ENCODE peak calls at places on chromosome X, in nine cellular contexts. One of them, this sample, is unnamed.

GRCh38 chrX:129760981-129761380 is 18.8 kb upstream of the SASH3 start:
- DNase-seq in progenitor cell of endocrine pancreas: no peak
- DNase-seq in OCI-LY7: no peak
- DNase-seq in nephron progenitor cell: no peak
- DNase-seq in AG20443: no peak
- DNase-seq in RPMI7951: no peak
- DNase-seq in globus pallidus: no peak
- DNase-seq in stimulated activated CD8-positive, alpha-beta memory T cell treated with anti-CD3 and anti-CD28 coated beads, Interleukin-2, amount 100 ng/mL, for 1 hour: no peak
- DNase-seq in HFF-Myc: no peak
- DNase-seq in this sample: no peak

GRCh38 chrX:1452497-1453389 is at the start of gene ASMTL:
- DNase-seq in progenitor cell of endocrine pancreas: peak
- DNase-seq in OCI-LY7: peak
- DNase-seq in nephron progenitor cell: peak
- DNase-seq in AG20443: peak
- DNase-seq in RPMI7951: peak
- DNase-seq in globus pallidus: peak
- DNase-seq in stimulated activated CD8-positive, alpha-beta memory T cell treated with anti-CD3 and anti-CD28 coated beads, Interleukin-2, amount 100 ng/mL, for 1 hour: peak
- DNase-seq in HFF-Myc: peak
- DNase-seq in this sample: peak

GRCh38 chrX:130304587-130305368 is 34.9 kb upstream of the SLC25A14 start:
- DNase-seq in progenitor cell of endocrine pancreas: no peak
- DNase-seq in OCI-LY7: peak
- DNase-seq in nephron progenitor cell: no peak
- DNase-seq in AG20443: no peak
- DNase-seq in RPMI7951: no peak
- DNase-seq in globus pallidus: no peak
- DNase-seq in stimulated activated CD8-positive, alpha-beta memory T cell treated with anti-CD3 and anti-CD28 coated beads, Interleukin-2, amount 100 ng/mL, for 1 hour: no peak
- DNase-seq in HFF-Myc: no peak
- DNase-seq in this sample: no peak

GRCh38 chrX:19543951-19544359 is 28.6 kb upstream of the MAP3K15 start:
- DNase-seq in progenitor cell of endocrine pancreas: no peak
- DNase-seq in OCI-LY7: no peak
- DNase-seq in nephron progenitor cell: no peak
- DNase-seq in AG20443: no peak
- DNase-seq in RPMI7951: no peak
- DNase-seq in globus pallidus: peak
- DNase-seq in stimulated activated CD8-positive, alpha-beta memory T cell treated with anti-CD3 and anti-CD28 coated beads, Interleukin-2, amount 100 ng/mL, for 1 hour: no peak
- DNase-seq in HFF-Myc: no peak
- DNase-seq in this sample: no peak

GRCh38 chrX:39519213-39519544 is 578.6 kb downstream of the BCOR start:
- DNase-seq in progenitor cell of endocrine pancreas: no peak
- DNase-seq in OCI-LY7: no peak
- DNase-seq in nephron progenitor cell: no peak
- DNase-seq in AG20443: peak
- DNase-seq in RPMI7951: peak
- DNase-seq in globus pallidus: no peak
- DNase-seq in stimulated activated CD8-positive, alpha-beta memory T cell treated with anti-CD3 and anti-CD28 coated beads, Interleukin-2, amount 100 ng/mL, for 1 hour: no peak
- DNase-seq in HFF-Myc: no peak
- DNase-seq in this sample: no peak

GRCh38 chrX:13622565-13622964 is 30.4 kb upstream of the TCEANC start:
- DNase-seq in progenitor cell of endocrine pancreas: no peak
- DNase-seq in OCI-LY7: no peak
- DNase-seq in nephron progenitor cell: no peak
- DNase-seq in AG20443: no peak
- DNase-seq in RPMI7951: no peak
- DNase-seq in globus pallidus: no peak
- DNase-seq in stimulated activated CD8-positive, alpha-beta memory T cell treated with anti-CD3 and anti-CD28 coated beads, Interleukin-2, amount 100 ng/mL, for 1 hour: no peak
- DNase-seq in HFF-Myc: no peak
- DNase-seq in this sample: no peak

GRCh38 chrX:93695981-93696380 is 22.0 kb downstream of the FAM133A start:
- DNase-seq in progenitor cell of endocrine pancreas: no peak
- DNase-seq in OCI-LY7: no peak
- DNase-seq in nephron progenitor cell: no peak
- DNase-seq in AG20443: no peak
- DNase-seq in RPMI7951: peak
- DNase-seq in globus pallidus: no peak
- DNase-seq in stimulated activated CD8-positive, alpha-beta memory T cell treated with anti-CD3 and anti-CD28 coated beads, Interleukin-2, amount 100 ng/mL, for 1 hour: no peak
- DNase-seq in HFF-Myc: no peak
- DNase-seq in this sample: no peak

GRCh38 chrX:5122181-5122678 is 1106.4 kb downstream of the NLGN4X start:
- DNase-seq in progenitor cell of endocrine pancreas: no peak
- DNase-seq in OCI-LY7: no peak
- DNase-seq in nephron progenitor cell: no peak
- DNase-seq in AG20443: no peak
- DNase-seq in RPMI7951: no peak
- DNase-seq in globus pallidus: no peak
- DNase-seq in stimulated activated CD8-positive, alpha-beta memory T cell treated with anti-CD3 and anti-CD28 coated beads, Interleukin-2, amount 100 ng/mL, for 1 hour: no peak
- DNase-seq in HFF-Myc: no peak
- DNase-seq in this sample: no peak

GRCh38 chrX:130111220-130111934 is 1.1 kb upstream of the ELF4 start:
- DNase-seq in progenitor cell of endocrine pancreas: no peak
- DNase-seq in OCI-LY7: no peak
- DNase-seq in nephron progenitor cell: no peak
- DNase-seq in AG20443: peak
- DNase-seq in RPMI7951: no peak
- DNase-seq in globus pallidus: no peak
- DNase-seq in stimulated activated CD8-positive, alpha-beta memory T cell treated with anti-CD3 and anti-CD28 coated beads, Interleukin-2, amount 100 ng/mL, for 1 hour: no peak
- DNase-seq in HFF-Myc: no peak
- DNase-seq in this sample: peak

GRCh38 chrX:2645563-2645962 is 45.5 kb upstream of the CD99 start:
- DNase-seq in progenitor cell of endocrine pancreas: no peak
- DNase-seq in OCI-LY7: no peak
- DNase-seq in nephron progenitor cell: no peak
- DNase-seq in AG20443: no peak
- DNase-seq in RPMI7951: no peak
- DNase-seq in globus pallidus: no peak
- DNase-seq in stimulated activated CD8-positive, alpha-beta memory T cell treated with anti-CD3 and anti-CD28 coated beads, Interleukin-2, amount 100 ng/mL, for 1 hour: no peak
- DNase-seq in HFF-Myc: no peak
- DNase-seq in this sample: no peak

GRCh38 chrX:13719192-13719856 is 15.1 kb downstream of the TRAPPC2 start:
- DNase-seq in progenitor cell of endocrine pancreas: no peak
- DNase-seq in OCI-LY7: no peak
- DNase-seq in nephron progenitor cell: no peak
- DNase-seq in AG20443: no peak
- DNase-seq in RPMI7951: no peak
- DNase-seq in globus pallidus: no peak
- DNase-seq in stimulated activated CD8-positive, alpha-beta memory T cell treated with anti-CD3 and anti-CD28 coated beads, Interleukin-2, amount 100 ng/mL, for 1 hour: no peak
- DNase-seq in HFF-Myc: no peak
- DNase-seq in this sample: no peak

GRCh38 chrX:149704664-149705063 is 7.2 kb upstream of the MAGEA11 start:
- DNase-seq in progenitor cell of endocrine pancreas: no peak
- DNase-seq in OCI-LY7: no peak
- DNase-seq in nephron progenitor cell: no peak
- DNase-seq in AG20443: no peak
- DNase-seq in RPMI7951: no peak
- DNase-seq in globus pallidus: no peak
- DNase-seq in stimulated activated CD8-positive, alpha-beta memory T cell treated with anti-CD3 and anti-CD28 coated beads, Interleukin-2, amount 100 ng/mL, for 1 hour: no peak
- DNase-seq in HFF-Myc: no peak
- DNase-seq in this sample: no peak

GRCh38 chrX:30643313-30643821 is 9.9 kb upstream of the GK start:
- DNase-seq in progenitor cell of endocrine pancreas: no peak
- DNase-seq in OCI-LY7: no peak
- DNase-seq in nephron progenitor cell: no peak
- DNase-seq in AG20443: peak
- DNase-seq in RPMI7951: no peak
- DNase-seq in globus pallidus: peak
- DNase-seq in stimulated activated CD8-positive, alpha-beta memory T cell treated with anti-CD3 and anti-CD28 coated beads, Interleukin-2, amount 100 ng/mL, for 1 hour: no peak
- DNase-seq in HFF-Myc: no peak
- DNase-seq in this sample: no peak

GRCh38 chrX:153625271-153626024 is 21.6 kb upstream of the DUSP9 start:
- DNase-seq in progenitor cell of endocrine pancreas: no peak
- DNase-seq in OCI-LY7: no peak
- DNase-seq in nephron progenitor cell: no peak
- DNase-seq in AG20443: no peak
- DNase-seq in RPMI7951: no peak
- DNase-seq in globus pallidus: no peak
- DNase-seq in stimulated activated CD8-positive, alpha-beta memory T cell treated with anti-CD3 and anti-CD28 coated beads, Interleukin-2, amount 100 ng/mL, for 1 hour: no peak
- DNase-seq in HFF-Myc: no peak
- DNase-seq in this sample: no peak

GRCh38 chrX:139559383-139560042 is 29.0 kb downstream of the F9 start:
- DNase-seq in progenitor cell of endocrine pancreas: peak
- DNase-seq in OCI-LY7: peak
- DNase-seq in nephron progenitor cell: peak
- DNase-seq in AG20443: peak
- DNase-seq in RPMI7951: peak
- DNase-seq in globus pallidus: peak
- DNase-seq in stimulated activated CD8-positive, alpha-beta memory T cell treated with anti-CD3 and anti-CD28 coated beads, Interleukin-2, amount 100 ng/mL, for 1 hour: no peak
- DNase-seq in HFF-Myc: no peak
- DNase-seq in this sample: peak

GRCh38 chrX:39677987-39678840 is 419.5 kb downstream of the BCOR start:
- DNase-seq in progenitor cell of endocrine pancreas: no peak
- DNase-seq in OCI-LY7: no peak
- DNase-seq in nephron progenitor cell: no peak
- DNase-seq in AG20443: peak
- DNase-seq in RPMI7951: peak
- DNase-seq in globus pallidus: peak
- DNase-seq in stimulated activated CD8-positive, alpha-beta memory T cell treated with anti-CD3 and anti-CD28 coated beads, Interleukin-2, amount 100 ng/mL, for 1 hour: no peak
- DNase-seq in HFF-Myc: no peak
- DNase-seq in this sample: no peak

GRCh38 chrX:118353081-118353850 is 7.4 kb downstream of the WDR44 start:
- DNase-seq in progenitor cell of endocrine pancreas: no peak
- DNase-seq in OCI-LY7: no peak
- DNase-seq in nephron progenitor cell: no peak
- DNase-seq in AG20443: no peak
- DNase-seq in RPMI7951: no peak
- DNase-seq in globus pallidus: no peak
- DNase-seq in stimulated activated CD8-positive, alpha-beta memory T cell treated with anti-CD3 and anti-CD28 coated beads, Interleukin-2, amount 100 ng/mL, for 1 hour: no peak
- DNase-seq in HFF-Myc: no peak
- DNase-seq in this sample: peak

GRCh38 chrX:53398216-53398615 is 24.2 kb downstream of the SMC1A start:
- DNase-seq in progenitor cell of endocrine pancreas: no peak
- DNase-seq in OCI-LY7: no peak
- DNase-seq in nephron progenitor cell: no peak
- DNase-seq in AG20443: no peak
- DNase-seq in RPMI7951: no peak
- DNase-seq in globus pallidus: no peak
- DNase-seq in stimulated activated CD8-positive, alpha-beta memory T cell treated with anti-CD3 and anti-CD28 coated beads, Interleukin-2, amount 100 ng/mL, for 1 hour: no peak
- DNase-seq in HFF-Myc: no peak
- DNase-seq in this sample: no peak